ENCODE peak calls at places on chromosomes 3 and 15, in eight cellular contexts. W, T, M, A, E, Q, X and R are unnamed samples.

GRCh38 chr15:39466428-39466827 is 114.5 kb upstream of the THBS1 start:
- DNase-seq in W (no peak), E (no peak), X (no peak), Q (peak; percentile 59), M (peak; percentile 62), T (peak; percentile 98), A (no peak), R (no peak)

GRCh38 chr15:63715818-63716217 is 117.9 kb downstream of the HERC1 start:
- DNase-seq in Q (no peak), A (no peak), T (no peak), X (no peak), W (no peak), M (no peak), E (no peak), R (peak; percentile 29)

GRCh38 chr3:183485093-183485492 is 56.7 kb upstream of the MCF2L2 start:
- DNase-seq in Q (peak; percentile 24), M (no peak), W (no peak), E (no peak), X (no peak), T (no peak), A (no peak), R (no peak)

GRCh38 chr15:75904241-75904631 is 558 bp downstream of the FBXO22 start:
- DNase-seq in E (no peak), M (no peak), Q (peak; percentile 67), A (peak; percentile 61), T (peak; percentile 14), W (no peak), X (peak; percentile 55), R (peak; percentile 46)

GRCh38 chr15:62469874-62470688 is 305.0 kb upstream of the C2CD4B start:
- DNase-seq in T (peak; percentile 85), E (no peak), X (peak; percentile 68), W (no peak), M (peak; percentile 67), A (no peak), Q (no peak), R (peak; percentile 77)

GRCh38 chr3:184338538-184338945 is 1.1 kb downstream of the FAM131A start:
- DNase-seq in W (peak; percentile 84), E (no peak), T (peak; percentile 46), M (peak; percentile 85), Q (no peak), X (peak; percentile 93), A (peak; percentile 97), R (peak; percentile 91)

GRCh38 chr3:127786358-127787070 is 35.8 kb downstream of the MGLL start:
- DNase-seq in M (peak; percentile 91), W (peak; percentile 84), T (peak; percentile 82), A (peak; percentile 89), Q (peak; percentile 77), E (no peak), X (peak; percentile 53), R (no peak)

GRCh38 chr15:70096215-70096974 is 1.3 kb downstream of the TLE3 start:
- DNase-seq in A (peak; percentile 67), M (peak; percentile 51), X (peak; percentile 50), T (peak; percentile 41), W (no peak), E (peak; percentile 54), Q (no peak), R (peak; percentile 51)

GRCh38 chr3:14290631-14291385 is 111.6 kb upstream of the SLC6A6 start:
- DNase-seq in A (no peak), E (no peak), T (peak; percentile 23), Q (no peak), M (no peak), X (no peak), W (no peak), R (no peak)

GRCh38 chr3:159884661-159885402 is 103.8 kb upstream of the IL12A start:
- DNase-seq in M (no peak), X (peak; percentile 71), T (no peak), A (peak; percentile 52), Q (no peak), E (no peak), W (no peak), R (peak; percentile 75)

GRCh38 chr3:86180696-86181095 is 810.3 kb downstream of the VGLL3 start:
- DNase-seq in Q (no peak), T (no peak), W (no peak), E (no peak), A (peak; percentile 7), M (no peak), X (no peak), R (no peak)

GRCh38 chr15:89494006-89494405 is 2.4 kb downstream of the RHCG start:
- DNase-seq in Q (peak; percentile 19), E (no peak), W (no peak), T (no peak), M (no peak), A (no peak), X (no peak), R (no peak)

GRCh38 chr3:13031621-13032020 is 41.6 kb downstream of the IQSEC1 start:
- DNase-seq in A (no peak), X (no peak), W (no peak), Q (no peak), M (no peak), T (no peak), E (no peak), R (no peak)

GRCh38 chr3:112759210-112759609 is 87.5 kb downstream of the CD200R1L start:
- DNase-seq in X (no peak), T (no peak), A (no peak), Q (no peak), M (no peak), W (no peak), E (no peak), R (no peak)

GRCh38 chr3:135706758-135707375 is 258.7 kb upstream of the PPP2R3A start:
- DNase-seq in T (no peak), Q (no peak), X (no peak), M (no peak), W (no peak), A (peak; percentile 20), E (no peak), R (no peak)

GRCh38 chr3:53506763-53507145 is 12.3 kb downstream of the CACNA1D start:
- DNase-seq in Q (no peak), W (no peak), M (no peak), T (no peak), A (no peak), X (no peak), E (no peak), R (no peak)
- TF ChIP-seq CTCF in Q (no peak), W (no peak), M (no peak), T (no peak), A (no peak), X (no peak), E (no peak), R (no peak)

GRCh38 chr15:31349233-31350141 is 22.9 kb downstream of the KLF13 start:
- DNase-seq in Q (no peak), X (no peak), W (no peak), T (no peak), A (no peak), E (no peak), M (peak; percentile 53), R (no peak)

GRCh38 chr15:31352911-31353811 is 26.5 kb downstream of the KLF13 start:
- DNase-seq in A (peak; percentile 81), M (peak; percentile 59), W (no peak), X (peak; percentile 93), T (peak; percentile 82), Q (no peak), E (peak; percentile 56), R (peak; percentile 90)

GRCh38 chr15:31350771-31351170 is 24.1 kb downstream of the KLF13 start:
- DNase-seq in M (no peak), X (no peak), W (no peak), Q (no peak), T (no peak), A (no peak), E (no peak), R (no peak)

GRCh38 chr15:31353931-31354330 is 27.3 kb downstream of the KLF13 start:
- DNase-seq in A (peak; percentile 72), Q (peak; percentile 93), E (no peak), T (no peak), M (peak; percentile 53), X (peak; percentile 30), W (peak; percentile 80), R (no peak)

GRCh38 chr15:31352283-31352880 is 25.7 kb downstream of the KLF13 start:
- DNase-seq in M (peak; percentile 68), A (peak; percentile 79), Q (peak; percentile 89), T (no peak), E (no peak), W (no peak), X (peak; percentile 23), R (no peak)
- H3K4me3 ChIP-seq in M (peak overlapping the region; percentile 52), A (no peak overlapping the region), Q (no peak overlapping the region), T (no peak overlapping the region), E (peak overlapping the region; percentile 19), W (no peak overlapping the region), X (no peak overlapping the region), R (no peak overlapping the region)

DNA sequence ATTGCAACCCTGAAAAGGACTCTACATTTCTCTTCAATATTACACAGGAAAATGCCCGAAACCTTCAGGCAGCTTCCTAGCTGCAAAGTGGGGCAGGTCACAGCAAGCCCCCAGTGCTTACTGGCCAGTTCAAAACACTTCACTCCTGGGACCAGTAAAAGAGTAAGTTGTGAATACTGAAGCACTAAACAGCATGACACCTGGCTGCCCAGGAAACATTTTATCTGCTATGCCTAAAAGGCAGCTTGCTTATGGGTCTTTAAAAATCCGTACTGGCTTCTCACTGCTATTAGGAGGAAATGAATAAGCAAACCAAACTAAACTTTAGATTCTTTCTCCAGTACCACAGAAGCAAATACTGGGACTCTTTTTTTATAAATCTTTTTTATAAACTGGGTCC is 457.9 kb upstream of the ALCAM start:
- DNase-seq in M (no peak), W (no peak), E (no peak), X (no peak), A (no peak), Q (no peak), T (no peak), R (peak; percentile 8)
- TF ChIP-seq CTCF in M (no peak), W (no peak), E (no peak), X (no peak), A (no peak), Q (no peak), T (no peak), R (no peak)

GRCh38 chr3:120496278-120496975 is 45.6 kb upstream of the FSTL1 start:
- DNase-seq in Q (no peak), T (peak; percentile 86), M (no peak), A (no peak), X (peak; percentile 59), E (no peak), W (no peak), R (peak; percentile 72)

GRCh38 chr3:120497318-120497717 is 46.5 kb upstream of the FSTL1 start:
- DNase-seq in E (no peak), W (no peak), T (peak; percentile 89), X (peak; percentile 88), Q (no peak), M (no peak), A (no peak), R (peak; percentile 93)

GRCh38 chr3:120498947-120499346 is 48.2 kb upstream of the FSTL1 start:
- DNase-seq in X (peak; percentile 97), Q (no peak), T (peak; percentile 96), E (no peak), A (no peak), W (no peak), M (no peak), R (peak; percentile 98)

GRCh38 chr3:120495809-120496208 is 45.0 kb upstream of the FSTL1 start:
- DNase-seq in Q (no peak), A (no peak), W (no peak), T (no peak), M (no peak), E (no peak), X (no peak), R (no peak)

DNA sequence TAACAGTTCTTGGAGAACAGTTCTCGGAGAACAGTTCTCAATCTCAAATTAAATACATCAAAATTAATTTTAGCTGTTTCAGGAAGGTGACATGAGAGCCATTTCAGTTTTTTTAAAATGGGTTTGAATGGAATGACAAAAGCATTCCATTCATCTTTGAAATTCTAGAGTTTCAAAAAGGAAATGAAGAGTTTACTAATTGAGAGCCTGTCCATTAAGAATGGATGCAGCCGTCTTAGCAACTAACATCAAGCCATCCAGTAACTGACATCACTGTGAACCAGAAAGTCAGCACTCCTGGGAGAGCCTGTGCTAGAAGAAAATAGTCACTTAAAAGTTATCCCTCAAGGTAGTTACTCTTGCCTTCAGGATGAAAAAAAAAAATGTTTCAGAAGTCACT is 47.0 kb upstream of the FSTL1 start:
- DNase-seq in X (no peak), M (no peak), T (no peak), W (no peak), A (no peak), E (no peak), Q (no peak), R (peak; percentile 22)
- H3K4me3 ChIP-seq in X (no peak overlapping the region), M (no peak overlapping the region), T (no peak overlapping the region), W (no peak overlapping the region), A (no peak overlapping the region), E (no peak overlapping the region), Q (no peak overlapping the region), R (no peak overlapping the region)